ENCODE peak calls at places on chromosomes 12 and 14, in eight cellular contexts. I is pancreas; Q is COR-L47; Y is Caco-2; G is stimulated activated CD4-positive, alpha-beta T cell treated with anti-CD3 and anti-CD28 coated beads, Interleukin-4, amount 100 ng/mL, for 48 hours; D is stomach; X is NCI-H1436; B is neuronal stem cell. Z is an unnamed sample.

GRCh38 chr14:60509438-60510253 is 700 bp downstream of the SIX6 start:
- DNase-seq in I (no peak), Q (peak; percentile 20), Y (no peak), G (no peak), D (no peak), X (no peak), B (peak; percentile 41), Z (no peak)

GRCh38 chr12:54452628-54453027 is 20.8 kb downstream of the GTSF1 start:
- DNase-seq in I (no peak), Q (no peak), Y (no peak), G (no peak), D (no peak), X (no peak), B (no peak), Z (no peak)

GRCh38 chr14:99143793-99144192 is 128.2 kb downstream of the BCL11B start:
- DNase-seq in I (no peak), Q (no peak), Y (no peak), G (no peak), D (no peak), X (no peak), B (no peak), Z (no peak)

GRCh38 chr14:31127690-31128089 is 79.9 kb downstream of the HECTD1 start:
- DNase-seq in I (no peak), Q (no peak), Y (no peak), G (no peak), D (no peak), X (no peak), B (no peak), Z (no peak)

GRCh38 chr12:79689477-79690155 is 1.1 kb downstream of the PAWR start:
- DNase-seq in I (peak; percentile 46), Q (peak; percentile 44), Y (peak; percentile 46), G (no peak), D (peak; percentile 49), X (no peak), B (peak; percentile 42), Z (peak; percentile 78)

GRCh38 chr12:122368361-122369073 is 54.0 kb downstream of the CLIP1 start:
- DNase-seq in I (no peak), Q (no peak), Y (peak; percentile 79), G (no peak), D (no peak), X (no peak), B (no peak), Z (no peak)

GRCh38 chr12:51388066-51388799 is 3.0 kb downstream of the GALNT6 start:
- DNase-seq in I (no peak), Q (no peak), Y (no peak), G (no peak), D (no peak), X (no peak), B (no peak), Z (no peak)

GRCh38 chr12:105523164-105524057 is 192.9 kb downstream of the C12orf75 start:
- DNase-seq in I (no peak), Q (no peak), Y (no peak), G (no peak), D (no peak), X (no peak), B (peak; percentile 18), Z (peak; percentile 68)

GRCh38 chr12:67909091-67909531 is 80.1 kb upstream of the IFNG-AS1 start:
- DNase-seq in I (no peak), Q (no peak), Y (no peak), G (no peak), D (no peak), X (no peak), B (no peak), Z (no peak)

GRCh38 chr14:38481939-38482678 is 226.2 kb upstream of the CLEC14A start:
- DNase-seq in I (no peak), Q (no peak), Y (no peak), G (no peak), D (no peak), X (peak; percentile 23), B (no peak), Z (no peak)

GRCh38 chr14:64232095-64232830 is 61.9 kb downstream of the ESR2 start:
- DNase-seq in I (no peak), Q (no peak), Y (no peak), G (peak; percentile 17), D (no peak), X (no peak), B (no peak), Z (no peak)

GRCh38 chr14:23300687-23301223 is 1.9 kb downstream of the PPP1R3E start:
- DNase-seq in I (peak; percentile 45), Q (no peak), Y (no peak), G (no peak), D (no peak), X (no peak), B (no peak), Z (peak; percentile 64)

GRCh38 chr14:79825046-79825521 is 386.2 kb downstream of the DIO2 start:
- DNase-seq in I (peak; percentile 13), Q (no peak), Y (no peak), G (no peak), D (no peak), X (no peak), B (no peak), Z (no peak)

GRCh38 chr12:57420482-57420881 is 10.4 kb downstream of the R3HDM2 start:
- DNase-seq in I (no peak), Q (no peak), Y (no peak), G (no peak), D (no peak), X (no peak), B (no peak), Z (no peak)

GRCh38 chr12:81759215-81759991 is at the start of gene PPFIA2:
- DNase-seq in I (peak; percentile 11), Q (peak; percentile 48), Y (no peak), G (no peak), D (no peak), X (peak; percentile 50), B (peak; percentile 27), Z (peak; percentile 78)

GRCh38 chr12:22121224-22121623 is 75.2 kb downstream of the CMAS start:
- DNase-seq in I (peak; percentile 19), Q (no peak), Y (no peak), G (peak; percentile 18), D (no peak), X (no peak), B (no peak), Z (peak; percentile 53)